ENCODE peak calls at places on chromosomes 6 and 20, in ten cellular contexts. One of them, this sample, is unnamed.

GRCh38 chr20:61814726-61815125 is 251.0 kb downstream of the TAF4 start:
- DNase-seq in hepatic stellate cell: no peak
- DNase-seq in activated T-helper 1 cell treated with anti-CD3 and anti-CD28 coated beads, Interleukin-12 subunit alpha, Interleukin-12 subunit beta, Interleukin-2, Interleukin-4 antibody, amounts not matched to agents 30 ng/mL and 10 ng/mL and 1 ng/mL, durations not matched to agents 14 hours and 24 hours and 36 hours: no peak
- DNase-seq in psoas muscle: no peak
- DNase-seq in H4: no peak
- DNase-seq in tibial artery: no peak
- DNase-seq in activated T-cell treated with anti-CD3 and anti-CD28 coated beads, Interleukin-2, amount 50 U/mL, for 72 hours: no peak
- DNase-seq in GM06990: no peak
- DNase-seq in effector CD4-positive, alpha-beta T cell: no peak
- DNase-seq in fibroblast of mammary gland: no peak
- DNase-seq in this sample: no peak

GRCh38 chr6:52544325-52545022 is 32.4 kb downstream of the TRAM2 start:
- DNase-seq in fibroblast of mammary gland: peak; percentile 61
- DNase-seq in tibial artery: no peak
- DNase-seq in activated T-helper 1 cell treated with anti-CD3 and anti-CD28 coated beads, Interleukin-12 subunit alpha, Interleukin-12 subunit beta, Interleukin-2, Interleukin-4 antibody, amounts not matched to agents 30 ng/mL and 10 ng/mL and 1 ng/mL, durations not matched to agents 14 hours and 24 hours and 36 hours: no peak
- DNase-seq in activated T-cell treated with anti-CD3 and anti-CD28 coated beads, Interleukin-2, amount 50 U/mL, for 72 hours: no peak
- DNase-seq in hepatic stellate cell: no peak
- DNase-seq in effector CD4-positive, alpha-beta T cell: no peak
- DNase-seq in psoas muscle: no peak
- DNase-seq in GM06990: no peak
- DNase-seq in H4: no peak
- DNase-seq in this sample: no peak

GRCh38 chr20:53943522-53944291 is 126.7 kb downstream of the BCAS1 start:
- DNase-seq in H4: no peak
- DNase-seq in GM06990: no peak
- DNase-seq in effector CD4-positive, alpha-beta T cell: peak; percentile 17
- DNase-seq in activated T-helper 1 cell treated with anti-CD3 and anti-CD28 coated beads, Interleukin-12 subunit alpha, Interleukin-12 subunit beta, Interleukin-2, Interleukin-4 antibody, amounts not matched to agents 30 ng/mL and 10 ng/mL and 1 ng/mL, durations not matched to agents 14 hours and 24 hours and 36 hours: no peak
- DNase-seq in fibroblast of mammary gland: peak; percentile 54
- DNase-seq in activated T-cell treated with anti-CD3 and anti-CD28 coated beads, Interleukin-2, amount 50 U/mL, for 72 hours: peak; percentile 30
- DNase-seq in tibial artery: no peak
- DNase-seq in psoas muscle: no peak
- DNase-seq in hepatic stellate cell: peak; percentile 41
- DNase-seq in this sample: no peak

GRCh38 chr6:100065348-100065747 is 71.3 kb upstream of the MCHR2 start:
- DNase-seq in psoas muscle: no peak
- DNase-seq in fibroblast of mammary gland: no peak
- DNase-seq in activated T-helper 1 cell treated with anti-CD3 and anti-CD28 coated beads, Interleukin-12 subunit alpha, Interleukin-12 subunit beta, Interleukin-2, Interleukin-4 antibody, amounts not matched to agents 30 ng/mL and 10 ng/mL and 1 ng/mL, durations not matched to agents 14 hours and 24 hours and 36 hours: no peak
- DNase-seq in H4: no peak
- DNase-seq in tibial artery: no peak
- DNase-seq in GM06990: no peak
- DNase-seq in effector CD4-positive, alpha-beta T cell: no peak
- DNase-seq in hepatic stellate cell: no peak
- DNase-seq in activated T-cell treated with anti-CD3 and anti-CD28 coated beads, Interleukin-2, amount 50 U/mL, for 72 hours: no peak
- DNase-seq in this sample: no peak

GRCh38 chr6:111087106-111087835 is at the start of gene SLC16A10:
- DNase-seq in tibial artery: peak; percentile 72
- DNase-seq in activated T-helper 1 cell treated with anti-CD3 and anti-CD28 coated beads, Interleukin-12 subunit alpha, Interleukin-12 subunit beta, Interleukin-2, Interleukin-4 antibody, amounts not matched to agents 30 ng/mL and 10 ng/mL and 1 ng/mL, durations not matched to agents 14 hours and 24 hours and 36 hours: peak; percentile 66
- DNase-seq in hepatic stellate cell: no peak
- DNase-seq in H4: peak; percentile 18
- DNase-seq in fibroblast of mammary gland: no peak
- DNase-seq in GM06990: peak; percentile 92
- DNase-seq in psoas muscle: peak; percentile 94
- DNase-seq in activated T-cell treated with anti-CD3 and anti-CD28 coated beads, Interleukin-2, amount 50 U/mL, for 72 hours: peak; percentile 84
- DNase-seq in effector CD4-positive, alpha-beta T cell: peak; percentile 77
- DNase-seq in this sample: no peak

GRCh38 chr6:1409774-1410465 is 20.5 kb downstream of the FOXF2 start:
- DNase-seq in effector CD4-positive, alpha-beta T cell: no peak
- DNase-seq in H4: no peak
- DNase-seq in tibial artery: no peak
- DNase-seq in psoas muscle: no peak
- DNase-seq in hepatic stellate cell: no peak
- DNase-seq in fibroblast of mammary gland: no peak
- DNase-seq in activated T-cell treated with anti-CD3 and anti-CD28 coated beads, Interleukin-2, amount 50 U/mL, for 72 hours: no peak
- DNase-seq in GM06990: no peak
- DNase-seq in activated T-helper 1 cell treated with anti-CD3 and anti-CD28 coated beads, Interleukin-12 subunit alpha, Interleukin-12 subunit beta, Interleukin-2, Interleukin-4 antibody, amounts not matched to agents 30 ng/mL and 10 ng/mL and 1 ng/mL, durations not matched to agents 14 hours and 24 hours and 36 hours: no peak
- DNase-seq in this sample: no peak

GRCh38 chr6:64553414-64553813 is 917.8 kb downstream of the PHF3 start:
- DNase-seq in psoas muscle: no peak
- DNase-seq in activated T-cell treated with anti-CD3 and anti-CD28 coated beads, Interleukin-2, amount 50 U/mL, for 72 hours: no peak
- DNase-seq in H4: no peak
- DNase-seq in tibial artery: no peak
- DNase-seq in activated T-helper 1 cell treated with anti-CD3 and anti-CD28 coated beads, Interleukin-12 subunit alpha, Interleukin-12 subunit beta, Interleukin-2, Interleukin-4 antibody, amounts not matched to agents 30 ng/mL and 10 ng/mL and 1 ng/mL, durations not matched to agents 14 hours and 24 hours and 36 hours: no peak
- DNase-seq in hepatic stellate cell: no peak
- DNase-seq in effector CD4-positive, alpha-beta T cell: no peak
- DNase-seq in GM06990: no peak
- DNase-seq in fibroblast of mammary gland: no peak
- DNase-seq in this sample: no peak

GRCh38 chr6:108945686-108946158 is 97.5 kb downstream of the ARMC2 start:
- DNase-seq in activated T-helper 1 cell treated with anti-CD3 and anti-CD28 coated beads, Interleukin-12 subunit alpha, Interleukin-12 subunit beta, Interleukin-2, Interleukin-4 antibody, amounts not matched to agents 30 ng/mL and 10 ng/mL and 1 ng/mL, durations not matched to agents 14 hours and 24 hours and 36 hours: no peak
- DNase-seq in hepatic stellate cell: peak; percentile 27
- DNase-seq in tibial artery: peak; percentile 94
- DNase-seq in activated T-cell treated with anti-CD3 and anti-CD28 coated beads, Interleukin-2, amount 50 U/mL, for 72 hours: no peak
- DNase-seq in H4: no peak
- DNase-seq in GM06990: no peak
- DNase-seq in fibroblast of mammary gland: peak; percentile 73
- DNase-seq in effector CD4-positive, alpha-beta T cell: no peak
- DNase-seq in psoas muscle: peak; percentile 88
- DNase-seq in this sample: no peak

GRCh38 chr6:45369870-45370269 is 7.9 kb downstream of the SUPT3H start:
- DNase-seq in fibroblast of mammary gland: no peak
- DNase-seq in tibial artery: no peak
- DNase-seq in H4: peak; percentile 16
- DNase-seq in GM06990: no peak
- DNase-seq in activated T-cell treated with anti-CD3 and anti-CD28 coated beads, Interleukin-2, amount 50 U/mL, for 72 hours: no peak
- DNase-seq in psoas muscle: no peak
- DNase-seq in activated T-helper 1 cell treated with anti-CD3 and anti-CD28 coated beads, Interleukin-12 subunit alpha, Interleukin-12 subunit beta, Interleukin-2, Interleukin-4 antibody, amounts not matched to agents 30 ng/mL and 10 ng/mL and 1 ng/mL, durations not matched to agents 14 hours and 24 hours and 36 hours: no peak
- DNase-seq in hepatic stellate cell: no peak
- DNase-seq in effector CD4-positive, alpha-beta T cell: no peak
- DNase-seq in this sample: no peak

GRCh38 chr20:17225891-17226409 is 890 bp upstream of the PCSK2 start:
- DNase-seq in hepatic stellate cell: no peak
- DNase-seq in GM06990: no peak
- DNase-seq in effector CD4-positive, alpha-beta T cell: no peak
- DNase-seq in psoas muscle: peak; percentile 34
- DNase-seq in H4: no peak
- DNase-seq in activated T-cell treated with anti-CD3 and anti-CD28 coated beads, Interleukin-2, amount 50 U/mL, for 72 hours: no peak
- DNase-seq in tibial artery: no peak
- DNase-seq in fibroblast of mammary gland: no peak
- DNase-seq in activated T-helper 1 cell treated with anti-CD3 and anti-CD28 coated beads, Interleukin-12 subunit alpha, Interleukin-12 subunit beta, Interleukin-2, Interleukin-4 antibody, amounts not matched to agents 30 ng/mL and 10 ng/mL and 1 ng/mL, durations not matched to agents 14 hours and 24 hours and 36 hours: no peak
- DNase-seq in this sample: no peak

GRCh38 chr6:139418426-139419132 is 44.1 kb upstream of the CITED2 start:
- DNase-seq in effector CD4-positive, alpha-beta T cell: no peak
- DNase-seq in activated T-helper 1 cell treated with anti-CD3 and anti-CD28 coated beads, Interleukin-12 subunit alpha, Interleukin-12 subunit beta, Interleukin-2, Interleukin-4 antibody, amounts not matched to agents 30 ng/mL and 10 ng/mL and 1 ng/mL, durations not matched to agents 14 hours and 24 hours and 36 hours: no peak
- DNase-seq in GM06990: no peak
- DNase-seq in tibial artery: no peak
- DNase-seq in H4: no peak
- DNase-seq in hepatic stellate cell: no peak
- DNase-seq in psoas muscle: no peak
- DNase-seq in fibroblast of mammary gland: no peak
- DNase-seq in activated T-cell treated with anti-CD3 and anti-CD28 coated beads, Interleukin-2, amount 50 U/mL, for 72 hours: no peak
- DNase-seq in this sample: no peak

GRCh38 chr6:138370631-138371451 is 6.9 kb upstream of the SMIM28 start:
- DNase-seq in GM06990: no peak
- DNase-seq in H4: no peak
- DNase-seq in psoas muscle: no peak
- DNase-seq in hepatic stellate cell: no peak
- DNase-seq in effector CD4-positive, alpha-beta T cell: no peak
- DNase-seq in activated T-cell treated with anti-CD3 and anti-CD28 coated beads, Interleukin-2, amount 50 U/mL, for 72 hours: no peak
- DNase-seq in activated T-helper 1 cell treated with anti-CD3 and anti-CD28 coated beads, Interleukin-12 subunit alpha, Interleukin-12 subunit beta, Interleukin-2, Interleukin-4 antibody, amounts not matched to agents 30 ng/mL and 10 ng/mL and 1 ng/mL, durations not matched to agents 14 hours and 24 hours and 36 hours: no peak
- DNase-seq in fibroblast of mammary gland: no peak
- DNase-seq in tibial artery: no peak
- DNase-seq in this sample: no peak

GRCh38 chr6:38284772-38285406 is 354.8 kb downstream of the BTBD9 start:
- DNase-seq in H4: no peak
- DNase-seq in hepatic stellate cell: no peak
- DNase-seq in effector CD4-positive, alpha-beta T cell: no peak
- DNase-seq in activated T-helper 1 cell treated with anti-CD3 and anti-CD28 coated beads, Interleukin-12 subunit alpha, Interleukin-12 subunit beta, Interleukin-2, Interleukin-4 antibody, amounts not matched to agents 30 ng/mL and 10 ng/mL and 1 ng/mL, durations not matched to agents 14 hours and 24 hours and 36 hours: no peak
- DNase-seq in activated T-cell treated with anti-CD3 and anti-CD28 coated beads, Interleukin-2, amount 50 U/mL, for 72 hours: no peak
- DNase-seq in psoas muscle: no peak
- DNase-seq in GM06990: no peak
- DNase-seq in tibial artery: no peak
- DNase-seq in fibroblast of mammary gland: no peak
- DNase-seq in this sample: no peak

GRCh38 chr6:29295181-29295585 is 6.3 kb upstream of the OR14J1 start:
- DNase-seq in activated T-cell treated with anti-CD3 and anti-CD28 coated beads, Interleukin-2, amount 50 U/mL, for 72 hours: no peak
- DNase-seq in GM06990: no peak
- DNase-seq in effector CD4-positive, alpha-beta T cell: no peak
- DNase-seq in fibroblast of mammary gland: no peak
- DNase-seq in tibial artery: no peak
- DNase-seq in hepatic stellate cell: no peak
- DNase-seq in H4: no peak
- DNase-seq in psoas muscle: no peak
- DNase-seq in activated T-helper 1 cell treated with anti-CD3 and anti-CD28 coated beads, Interleukin-12 subunit alpha, Interleukin-12 subunit beta, Interleukin-2, Interleukin-4 antibody, amounts not matched to agents 30 ng/mL and 10 ng/mL and 1 ng/mL, durations not matched to agents 14 hours and 24 hours and 36 hours: no peak
- DNase-seq in this sample: no peak

GRCh38 chr6:167324111-167324510 is 775 bp upstream of the TTLL2 start:
- DNase-seq in hepatic stellate cell: no peak
- DNase-seq in H4: no peak
- DNase-seq in fibroblast of mammary gland: no peak
- DNase-seq in GM06990: no peak
- DNase-seq in tibial artery: no peak
- DNase-seq in effector CD4-positive, alpha-beta T cell: no peak
- DNase-seq in activated T-helper 1 cell treated with anti-CD3 and anti-CD28 coated beads, Interleukin-12 subunit alpha, Interleukin-12 subunit beta, Interleukin-2, Interleukin-4 antibody, amounts not matched to agents 30 ng/mL and 10 ng/mL and 1 ng/mL, durations not matched to agents 14 hours and 24 hours and 36 hours: no peak
- DNase-seq in psoas muscle: no peak
- DNase-seq in activated T-cell treated with anti-CD3 and anti-CD28 coated beads, Interleukin-2, amount 50 U/mL, for 72 hours: no peak
- DNase-seq in this sample: no peak

GRCh38 chr6:143397229-143398222 is 53.0 kb downstream of the ADAT2 start:
- DNase-seq in psoas muscle: peak; percentile 55
- DNase-seq in hepatic stellate cell: peak; percentile 6
- DNase-seq in activated T-helper 1 cell treated with anti-CD3 and anti-CD28 coated beads, Interleukin-12 subunit alpha, Interleukin-12 subunit beta, Interleukin-2, Interleukin-4 antibody, amounts not matched to agents 30 ng/mL and 10 ng/mL and 1 ng/mL, durations not matched to agents 14 hours and 24 hours and 36 hours: no peak
- DNase-seq in fibroblast of mammary gland: peak; percentile 86
- DNase-seq in GM06990: no peak
- DNase-seq in activated T-cell treated with anti-CD3 and anti-CD28 coated beads, Interleukin-2, amount 50 U/mL, for 72 hours: peak; percentile 18
- DNase-seq in effector CD4-positive, alpha-beta T cell: peak; percentile 17
- DNase-seq in tibial artery: peak; percentile 65
- DNase-seq in H4: peak; percentile 80
- DNase-seq in this sample: no peak

GRCh38 chr6:119129148-119129967 is 50.9 kb upstream of the FAM184A start:
- DNase-seq in psoas muscle: no peak
- DNase-seq in activated T-helper 1 cell treated with anti-CD3 and anti-CD28 coated beads, Interleukin-12 subunit alpha, Interleukin-12 subunit beta, Interleukin-2, Interleukin-4 antibody, amounts not matched to agents 30 ng/mL and 10 ng/mL and 1 ng/mL, durations not matched to agents 14 hours and 24 hours and 36 hours: no peak
- DNase-seq in activated T-cell treated with anti-CD3 and anti-CD28 coated beads, Interleukin-2, amount 50 U/mL, for 72 hours: peak; percentile 49
- DNase-seq in tibial artery: no peak
- DNase-seq in GM06990: no peak
- DNase-seq in H4: peak; percentile 13
- DNase-seq in effector CD4-positive, alpha-beta T cell: no peak
- DNase-seq in fibroblast of mammary gland: peak; percentile 81
- DNase-seq in hepatic stellate cell: peak; percentile 36
- DNase-seq in this sample: peak; percentile 56

GRCh38 chr6:160661129-160661723 is 2.8 kb downstream of the LPA start:
- DNase-seq in H4: no peak
- DNase-seq in GM06990: no peak
- DNase-seq in effector CD4-positive, alpha-beta T cell: no peak
- DNase-seq in activated T-cell treated with anti-CD3 and anti-CD28 coated beads, Interleukin-2, amount 50 U/mL, for 72 hours: no peak
- DNase-seq in psoas muscle: no peak
- DNase-seq in activated T-helper 1 cell treated with anti-CD3 and anti-CD28 coated beads, Interleukin-12 subunit alpha, Interleukin-12 subunit beta, Interleukin-2, Interleukin-4 antibody, amounts not matched to agents 30 ng/mL and 10 ng/mL and 1 ng/mL, durations not matched to agents 14 hours and 24 hours and 36 hours: no peak
- DNase-seq in hepatic stellate cell: no peak
- DNase-seq in fibroblast of mammary gland: no peak
- DNase-seq in tibial artery: no peak
- DNase-seq in this sample: no peak

GRCh38 chr20:36179170-36179945 is 24.8 kb downstream of the EPB41L1 start:
- DNase-seq in tibial artery: no peak
- DNase-seq in hepatic stellate cell: no peak
- DNase-seq in activated T-helper 1 cell treated with anti-CD3 and anti-CD28 coated beads, Interleukin-12 subunit alpha, Interleukin-12 subunit beta, Interleukin-2, Interleukin-4 antibody, amounts not matched to agents 30 ng/mL and 10 ng/mL and 1 ng/mL, durations not matched to agents 14 hours and 24 hours and 36 hours: no peak
- DNase-seq in psoas muscle: no peak
- DNase-seq in H4: no peak
- DNase-seq in fibroblast of mammary gland: no peak
- DNase-seq in GM06990: no peak
- DNase-seq in effector CD4-positive, alpha-beta T cell: no peak
- DNase-seq in activated T-cell treated with anti-CD3 and anti-CD28 coated beads, Interleukin-2, amount 50 U/mL, for 72 hours: no peak
- DNase-seq in this sample: no peak

GRCh38 chr6:136726837-136727557 is 65.3 kb downstream of the MAP3K5 start:
- DNase-seq in fibroblast of mammary gland: no peak
- DNase-seq in H4: no peak
- DNase-seq in GM06990: no peak
- DNase-seq in activated T-helper 1 cell treated with anti-CD3 and anti-CD28 coated beads, Interleukin-12 subunit alpha, Interleukin-12 subunit beta, Interleukin-2, Interleukin-4 antibody, amounts not matched to agents 30 ng/mL and 10 ng/mL and 1 ng/mL, durations not matched to agents 14 hours and 24 hours and 36 hours: no peak
- DNase-seq in activated T-cell treated with anti-CD3 and anti-CD28 coated beads, Interleukin-2, amount 50 U/mL, for 72 hours: no peak
- DNase-seq in hepatic stellate cell: no peak
- DNase-seq in effector CD4-positive, alpha-beta T cell: no peak
- DNase-seq in psoas muscle: no peak
- DNase-seq in tibial artery: no peak
- DNase-seq in this sample: no peak

GRCh38 chr6:150720774-150721233 is 121.1 kb downstream of the PLEKHG1 start:
- DNase-seq in H4: peak; percentile 87
- DNase-seq in activated T-helper 1 cell treated with anti-CD3 and anti-CD28 coated beads, Interleukin-12 subunit alpha, Interleukin-12 subunit beta, Interleukin-2, Interleukin-4 antibody, amounts not matched to agents 30 ng/mL and 10 ng/mL and 1 ng/mL, durations not matched to agents 14 hours and 24 hours and 36 hours: no peak
- DNase-seq in psoas muscle: no peak
- DNase-seq in activated T-cell treated with anti-CD3 and anti-CD28 coated beads, Interleukin-2, amount 50 U/mL, for 72 hours: peak; percentile 14
- DNase-seq in hepatic stellate cell: no peak
- DNase-seq in effector CD4-positive, alpha-beta T cell: no peak
- DNase-seq in fibroblast of mammary gland: no peak
- DNase-seq in GM06990: peak; percentile 66
- DNase-seq in tibial artery: no peak
- DNase-seq in this sample: peak; percentile 18

GRCh38 chr6:156029296-156029985 is 573.8 kb upstream of the NOX3 start:
- DNase-seq in H4: no peak
- DNase-seq in fibroblast of mammary gland: no peak
- DNase-seq in tibial artery: no peak
- DNase-seq in activated T-helper 1 cell treated with anti-CD3 and anti-CD28 coated beads, Interleukin-12 subunit alpha, Interleukin-12 subunit beta, Interleukin-2, Interleukin-4 antibody, amounts not matched to agents 30 ng/mL and 10 ng/mL and 1 ng/mL, durations not matched to agents 14 hours and 24 hours and 36 hours: no peak
- DNase-seq in GM06990: no peak
- DNase-seq in effector CD4-positive, alpha-beta T cell: no peak
- DNase-seq in activated T-cell treated with anti-CD3 and anti-CD28 coated beads, Interleukin-2, amount 50 U/mL, for 72 hours: no peak
- DNase-seq in hepatic stellate cell: no peak
- DNase-seq in psoas muscle: no peak
- DNase-seq in this sample: no peak

GRCh38 chr6:131362070-131362469 is 211.0 kb upstream of the ARG1 start:
- DNase-seq in psoas muscle: no peak
- DNase-seq in fibroblast of mammary gland: peak; percentile 24
- DNase-seq in activated T-helper 1 cell treated with anti-CD3 and anti-CD28 coated beads, Interleukin-12 subunit alpha, Interleukin-12 subunit beta, Interleukin-2, Interleukin-4 antibody, amounts not matched to agents 30 ng/mL and 10 ng/mL and 1 ng/mL, durations not matched to agents 14 hours and 24 hours and 36 hours: no peak
- DNase-seq in H4: no peak
- DNase-seq in tibial artery: no peak
- DNase-seq in hepatic stellate cell: no peak
- DNase-seq in activated T-cell treated with anti-CD3 and anti-CD28 coated beads, Interleukin-2, amount 50 U/mL, for 72 hours: no peak
- DNase-seq in effector CD4-positive, alpha-beta T cell: no peak
- DNase-seq in GM06990: no peak
- DNase-seq in this sample: no peak

GRCh38 chr6:38261626-38262025 is 378.1 kb downstream of the BTBD9 start:
- DNase-seq in fibroblast of mammary gland: peak; percentile 32
- DNase-seq in tibial artery: no peak
- DNase-seq in activated T-cell treated with anti-CD3 and anti-CD28 coated beads, Interleukin-2, amount 50 U/mL, for 72 hours: no peak
- DNase-seq in H4: no peak
- DNase-seq in hepatic stellate cell: no peak
- DNase-seq in GM06990: no peak
- DNase-seq in effector CD4-positive, alpha-beta T cell: no peak
- DNase-seq in psoas muscle: no peak
- DNase-seq in activated T-helper 1 cell treated with anti-CD3 and anti-CD28 coated beads, Interleukin-12 subunit alpha, Interleukin-12 subunit beta, Interleukin-2, Interleukin-4 antibody, amounts not matched to agents 30 ng/mL and 10 ng/mL and 1 ng/mL, durations not matched to agents 14 hours and 24 hours and 36 hours: no peak
- DNase-seq in this sample: no peak

GRCh38 chr20:3777726-3778629 is 3.3 kb downstream of the SPEF1 start:
- DNase-seq in GM06990: no peak
- DNase-seq in hepatic stellate cell: peak; percentile 85
- DNase-seq in tibial artery: peak; percentile 85
- DNase-seq in activated T-helper 1 cell treated with anti-CD3 and anti-CD28 coated beads, Interleukin-12 subunit alpha, Interleukin-12 subunit beta, Interleukin-2, Interleukin-4 antibody, amounts not matched to agents 30 ng/mL and 10 ng/mL and 1 ng/mL, durations not matched to agents 14 hours and 24 hours and 36 hours: no peak
- DNase-seq in psoas muscle: peak; percentile 75
- DNase-seq in H4: no peak
- DNase-seq in fibroblast of mammary gland: peak; percentile 41
- DNase-seq in activated T-cell treated with anti-CD3 and anti-CD28 coated beads, Interleukin-2, amount 50 U/mL, for 72 hours: peak; percentile 60
- DNase-seq in effector CD4-positive, alpha-beta T cell: peak; percentile 23
- DNase-seq in this sample: peak; percentile 68

GRCh38 chr6:145015739-145016558 is 719.4 kb downstream of the EPM2A start:
- DNase-seq in GM06990: no peak
- DNase-seq in H4: peak; percentile 48
- DNase-seq in activated T-helper 1 cell treated with anti-CD3 and anti-CD28 coated beads, Interleukin-12 subunit alpha, Interleukin-12 subunit beta, Interleukin-2, Interleukin-4 antibody, amounts not matched to agents 30 ng/mL and 10 ng/mL and 1 ng/mL, durations not matched to agents 14 hours and 24 hours and 36 hours: peak; percentile 6
- DNase-seq in tibial artery: no peak
- DNase-seq in effector CD4-positive, alpha-beta T cell: no peak
- DNase-seq in fibroblast of mammary gland: peak; percentile 96
- DNase-seq in hepatic stellate cell: peak; percentile 63
- DNase-seq in psoas muscle: no peak
- DNase-seq in activated T-cell treated with anti-CD3 and anti-CD28 coated beads, Interleukin-2, amount 50 U/mL, for 72 hours: peak; percentile 44
- DNase-seq in this sample: peak; percentile 58

GRCh38 chr20:25226433-25227316 is 21.2 kb upstream of the PYGB start:
- DNase-seq in H4: peak; percentile 64
- DNase-seq in effector CD4-positive, alpha-beta T cell: no peak
- DNase-seq in hepatic stellate cell: peak; percentile 40
- DNase-seq in tibial artery: peak; percentile 82
- DNase-seq in fibroblast of mammary gland: no peak
- DNase-seq in psoas muscle: no peak
- DNase-seq in GM06990: no peak
- DNase-seq in activated T-cell treated with anti-CD3 and anti-CD28 coated beads, Interleukin-2, amount 50 U/mL, for 72 hours: no peak
- DNase-seq in activated T-helper 1 cell treated with anti-CD3 and anti-CD28 coated beads, Interleukin-12 subunit alpha, Interleukin-12 subunit beta, Interleukin-2, Interleukin-4 antibody, amounts not matched to agents 30 ng/mL and 10 ng/mL and 1 ng/mL, durations not matched to agents 14 hours and 24 hours and 36 hours: no peak
- DNase-seq in this sample: no peak

GRCh38 chr20:33012327-33013189 is 5.1 kb downstream of the BPIFB2 start:
- DNase-seq in hepatic stellate cell: no peak
- DNase-seq in psoas muscle: no peak
- DNase-seq in tibial artery: no peak
- DNase-seq in GM06990: no peak
- DNase-seq in H4: no peak
- DNase-seq in fibroblast of mammary gland: no peak
- DNase-seq in activated T-cell treated with anti-CD3 and anti-CD28 coated beads, Interleukin-2, amount 50 U/mL, for 72 hours: no peak
- DNase-seq in activated T-helper 1 cell treated with anti-CD3 and anti-CD28 coated beads, Interleukin-12 subunit alpha, Interleukin-12 subunit beta, Interleukin-2, Interleukin-4 antibody, amounts not matched to agents 30 ng/mL and 10 ng/mL and 1 ng/mL, durations not matched to agents 14 hours and 24 hours and 36 hours: no peak
- DNase-seq in effector CD4-positive, alpha-beta T cell: no peak
- DNase-seq in this sample: no peak